ENCODE peak calls at places on chromosome 6, in six cellular contexts. L is astrocyte of the spinal cord, S is epithelial cell of esophagus, U is coronary artery, H is A549, C is tibial nerve. X is an unnamed sample.

GRCh38 chr6:135796884-135797283 is 54.6 kb upstream of the PDE7B start:
- DNase-seq in L (no peak), S (no peak), U (no peak), H (no peak), C (no peak), X (no peak)

GRCh38 chr6:40954446-40955180 is 84.4 kb downstream of the UNC5CL start:
- DNase-seq in L (no peak), S (no peak), U (no peak), H (no peak), C (no peak), X (no peak)

GRCh38 chr6:56659721-56660373 is 17.2 kb upstream of the DST start:
- DNase-seq in L (no peak), S (peak), U (no peak), H (no peak), C (no peak), X (no peak)

GRCh38 chr6:7261030-7261841 is 51.8 kb downstream of the SSR1 start:
- DNase-seq in L (peak), S (peak), U (peak), H (peak), C (peak), X (peak)

GRCh38 chr6:2630362-2630761 is 120.4 kb downstream of the MYLK4 start:
- DNase-seq in L (peak), S (peak), U (peak), H (peak), C (no peak), X (no peak)

GRCh38 chr6:72216222-72217106 is 330.1 kb downstream of the RIMS1 start:
- DNase-seq in L (no peak), S (peak), U (no peak), H (no peak), C (no peak), X (no peak)

GRCh38 chr6:63816979-63817436 is 181.4 kb downstream of the PHF3 start:
- DNase-seq in L (no peak), S (peak), U (no peak), H (peak), C (no peak), X (no peak)

GRCh38 chr6:3390698-3391097 is 66.2 kb downstream of the SLC22A23 start:
- DNase-seq in L (peak), S (peak), U (no peak), H (peak), C (peak), X (no peak)

GRCh38 chr6:144778773-144779531 is 493.8 kb downstream of the UTRN start:
- DNase-seq in L (no peak), S (peak), U (no peak), H (peak), C (no peak), X (no peak)
- TF ChIP-seq CTCF in L (peak), S (peak), U (no peak), H (no peak), C (no peak), X (no peak)

GRCh38 chr6:145761584-145761983 is 26.3 kb upstream of the EPM2A start:
- DNase-seq in L (no peak), S (no peak), U (no peak), H (no peak), C (no peak), X (no peak)
- TF ChIP-seq CTCF in L (peak), S (no peak), U (no peak), H (no peak), C (no peak), X (no peak)

DNA sequence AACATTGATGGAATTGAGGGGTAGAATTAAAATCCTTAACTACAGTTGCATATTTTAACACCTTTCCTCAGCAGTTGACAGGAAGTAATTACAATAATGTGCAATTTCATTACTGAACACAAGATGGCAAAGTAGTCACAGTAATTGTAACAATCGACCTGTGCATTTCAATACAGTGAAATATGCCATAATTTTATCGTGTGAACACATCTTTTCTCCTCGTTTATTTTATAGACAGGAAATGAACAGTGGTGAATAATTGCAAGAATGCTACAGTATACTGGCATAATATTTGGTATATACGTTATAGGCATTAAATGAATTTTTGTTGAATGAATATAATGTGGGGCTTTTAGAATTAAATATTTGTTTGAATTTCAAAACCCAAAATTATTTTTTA is 25.0 kb downstream of the CYB5R4 start:
- DNase-seq in L (peak), S (peak), U (no peak), H (peak), C (no peak), X (no peak)
- TF ChIP-seq CTCF in L (peak), S (peak), U (peak), H (peak), C (peak), X (peak)

GRCh38 chr6:80003841-80004198 is 629 bp upstream of the TTK start:
- DNase-seq in L (no peak), S (peak), U (no peak), H (no peak), C (peak), X (no peak)
- TF ChIP-seq CTCF in L (no peak), S (no peak), U (no peak), H (no peak), C (no peak), X (no peak)